ENCODE peak calls at places on chromosomes 5 and 9, in ten cellular contexts. G is Calu3, K is natural killer cell, A is HFFc6, P is nephron progenitor cell, L is fibroblast of lung, Q is cardiac fibroblast, U is GM06990, E is kidney, B is A673. H is an unnamed sample.
A peak's percentile ranks its signal among the peaks of the same experiment; 100 is the strongest.

GRCh38 chr9:73179594-73179993 is 27.9 kb downstream of the ANXA1 start:
- DNase-seq in L (peak; percentile 80), G (peak; percentile 26), Q (peak; percentile 57), U (no peak), K (no peak), B (peak; percentile 38), E (no peak), A (no peak), P (no peak), H (no peak)

GRCh38 chr5:153783278-153783677 is 255.4 kb downstream of the FAM114A2 start:
- DNase-seq in L (peak; percentile 0), U (no peak), G (no peak), K (no peak), B (no peak), Q (no peak), A (no peak), E (no peak), P (no peak), H (no peak)

GRCh38 chr5:317086-317811 is 4.3 kb upstream of the AHRR start:
- DNase-seq in K (no peak), E (peak; percentile 56), A (peak; percentile 74), B (peak; percentile 78), U (peak; percentile 89), G (peak; percentile 79), L (peak; percentile 57), P (peak; percentile 80), Q (peak; percentile 64), H (no peak)

GRCh38 chr5:10704949-10705621 is 55.9 kb downstream of the DAP start:
- DNase-seq in G (peak; percentile 6), B (peak; percentile 73), U (no peak), K (no peak), E (no peak), Q (peak; percentile 73), A (peak; percentile 50), L (peak; percentile 87), P (no peak), H (no peak)

GRCh38 chr9:118276784-118277183 is 572.6 kb downstream of the TLR4 start:
- DNase-seq in B (no peak), E (no peak), K (no peak), U (no peak), Q (no peak), L (no peak), A (no peak), G (no peak), P (no peak), H (no peak)

GRCh38 chr9:35193762-35194161 is 32.0 kb downstream of the UNC13B start:
- DNase-seq in U (no peak), G (no peak), K (no peak), P (no peak), A (no peak), Q (peak; percentile 25), E (no peak), B (no peak), L (no peak), H (no peak)

GRCh38 chr5:176663566-176663965 is 16.3 kb downstream of the TSPAN17 start:
- DNase-seq in Q (no peak), E (peak; percentile 31), A (no peak), P (no peak), U (no peak), L (no peak), G (no peak), K (no peak), B (no peak), H (no peak)

GRCh38 chr5:124154714-124155113 is 591.7 kb downstream of the ZNF608 start:
- DNase-seq in K (no peak), L (no peak), B (no peak), G (no peak), P (no peak), U (no peak), A (no peak), E (no peak), Q (no peak), H (no peak)

GRCh38 chr5:132808866-132809265 is 4.2 kb upstream of the SOWAHA start:
- DNase-seq in P (no peak), U (no peak), G (no peak), E (no peak), A (no peak), K (no peak), B (no peak), Q (no peak), L (no peak), H (no peak)

GRCh38 chr9:75993434-75993833 is 103.0 kb downstream of the PCSK5 start:
- DNase-seq in Q (peak; percentile 75), P (no peak), B (no peak), U (no peak), L (peak; percentile 76), E (no peak), G (peak; percentile 9), A (no peak), K (no peak), H (no peak)

GRCh38 chr5:177980776-177981175 is 15.3 kb downstream of the PROP1 start:
- DNase-seq in B (peak; percentile 34), G (no peak), U (no peak), K (no peak), L (peak; percentile 30), P (peak; percentile 31), Q (no peak), E (no peak), A (no peak), H (no peak)

GRCh38 chr9:14322211-14323082 is 8.5 kb upstream of the NFIB start:
- DNase-seq in B (peak; percentile 93), P (peak; percentile 90), U (peak; percentile 90), G (peak; percentile 88), Q (peak; percentile 92), K (peak; percentile 35), A (peak; percentile 63), L (peak; percentile 92), E (peak; percentile 96), H (peak; percentile 95)

DNA sequence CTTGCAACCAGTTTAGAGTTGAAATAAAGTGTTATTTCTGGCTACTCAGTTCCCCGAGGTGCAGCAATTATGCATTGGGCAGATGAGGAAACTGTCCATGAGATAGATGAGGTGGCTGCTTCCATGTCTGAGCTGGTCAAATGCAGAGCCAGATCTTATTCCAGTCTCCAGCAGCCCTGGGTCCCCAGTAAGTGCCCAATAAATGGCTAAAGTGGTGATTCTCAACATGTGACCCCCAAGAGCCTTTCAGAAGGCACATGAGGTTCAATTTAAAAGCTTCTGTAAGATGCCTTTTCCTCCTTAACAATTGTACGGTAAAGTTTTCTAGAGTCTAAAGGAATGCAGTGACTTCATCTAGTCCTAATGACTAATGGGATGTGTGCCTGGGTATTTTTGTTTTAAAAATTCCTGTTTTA is 17.5 kb downstream of the ATOX1 start:
- DNase-seq in A (peak; percentile 78), E (no peak), P (no peak), K (no peak), Q (peak; percentile 91), L (peak; percentile 86), B (no peak), G (no peak), U (no peak), H (no peak)
- TF ChIP-seq CTCF in A (peak; percentile 52), E (no peak), P (no peak), K (peak; percentile 57), Q (no peak), L (no peak), B (peak; percentile 14), G (no peak), U (no peak), H (peak; percentile 19)

GRCh38 chr9:120869360-120869687 is 7.7 kb downstream of the PHF19 start:
- DNase-seq in Q (no peak), G (no peak), A (no peak), E (no peak), B (no peak), K (no peak), L (no peak), U (no peak), P (no peak), H (no peak)
- TF ChIP-seq CTCF in Q (no peak), G (no peak), A (peak; percentile 15), E (no peak), B (no peak), K (peak; percentile 6), L (no peak), U (no peak), P (peak; percentile 0), H (no peak)

GRCh38 chr9:107933042-107933441 is 443.5 kb upstream of the KLF4 start:
- DNase-seq in K (no peak), L (peak; percentile 7), P (no peak), E (no peak), A (no peak), Q (peak; percentile 42), B (no peak), G (no peak), U (no peak), H (no peak)

GRCh38 chr9:107929439-107929838 is 439.9 kb upstream of the KLF4 start:
- DNase-seq in A (no peak), U (no peak), E (no peak), K (no peak), B (no peak), L (no peak), P (no peak), Q (peak; percentile 55), G (peak; percentile 7), H (peak; percentile 36)

GRCh38 chr9:107931071-107931715 is 441.6 kb upstream of the KLF4 start:
- DNase-seq in Q (no peak), E (no peak), L (no peak), K (no peak), A (no peak), G (no peak), U (no peak), B (no peak), P (no peak), H (no peak)

GRCh38 chr9:107932036-107932435 is 442.5 kb upstream of the KLF4 start:
- DNase-seq in P (no peak), K (no peak), A (no peak), E (no peak), U (no peak), Q (peak; percentile 66), L (peak; percentile 25), G (no peak), B (no peak), H (no peak)

DNA sequence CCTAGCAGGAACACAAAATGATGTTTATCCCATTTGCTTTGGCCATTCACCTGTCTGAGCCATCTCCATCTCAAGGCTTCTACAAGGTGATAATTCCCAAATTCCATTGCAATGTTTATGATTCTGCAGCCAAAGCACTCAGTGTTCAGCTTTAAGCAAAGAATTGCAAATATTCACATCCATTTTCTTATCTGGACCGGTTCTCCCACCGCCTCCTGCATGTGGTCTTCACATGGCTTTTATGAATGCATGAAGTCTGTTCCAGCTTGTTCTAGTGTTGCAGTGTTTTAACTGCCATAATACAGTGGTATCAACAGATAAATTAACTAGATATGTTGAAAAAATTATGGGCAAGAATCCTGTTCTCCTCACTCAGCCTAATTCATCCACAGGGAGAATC is 443.0 kb upstream of the KLF4 start:
- DNase-seq in G (no peak), E (no peak), P (no peak), L (no peak), U (no peak), B (no peak), A (no peak), K (no peak), Q (no peak), H (no peak)
- TF ChIP-seq CTCF in G (no peak), E (no peak), P (no peak), L (no peak), U (no peak), B (no peak), A (no peak), K (no peak), Q (no peak), H (no peak)

DNA sequence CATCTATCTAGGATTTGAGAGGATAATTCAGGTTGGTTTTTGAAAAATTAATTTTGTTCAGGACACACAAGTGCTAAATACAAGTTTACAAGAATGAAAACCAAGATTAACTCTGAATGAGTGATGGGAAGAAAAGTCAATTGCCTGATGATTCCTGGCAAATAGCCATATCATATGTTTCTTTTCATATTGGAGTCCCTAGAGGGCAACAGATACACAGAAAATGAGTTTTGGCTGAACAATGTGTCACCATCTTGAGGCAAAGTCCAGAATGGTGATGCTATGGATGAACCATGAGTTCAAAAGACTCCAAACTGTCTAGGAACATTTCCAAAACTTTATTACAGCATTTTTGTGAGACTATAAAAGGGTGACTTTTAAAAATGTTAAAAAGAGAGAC is 382.9 kb downstream of the TMEM161B start:
- DNase-seq in G (no peak), P (no peak), K (no peak), A (no peak), L (peak; percentile 8), U (no peak), B (peak; percentile 12), E (no peak), Q (no peak), H (no peak)
- TF ChIP-seq CTCF in G (no peak), P (no peak), K (no peak), A (no peak), L (no peak), U (no peak), B (peak; percentile 11), E (no peak), Q (no peak), H (no peak)

H was measured in right lobe of liver.